ENCODE peak calls at places on chromosomes 3 and 15, in seven cellular contexts. B is H9, O is IMR-90, S is H1, Z is neuronal stem cell, D is mesenchymal stem cell, G is mesendoderm. W is an unnamed sample.

GRCh38 chr15:91864669-91865068 is 11.2 kb downstream of the SLCO3A1 start:
- DNase-seq in S (no peak), Z (no peak), O (no peak), D (no peak), B (no peak), G (no peak), W (no peak)

GRCh38 chr15:86776120-86776519 is 696.4 kb downstream of the AGBL1 start:
- DNase-seq in S (no peak), B (no peak), Z (no peak), G (no peak), D (no peak), O (no peak), W (no peak)

GRCh38 chr3:191783039-191783438 is 322.1 kb downstream of the PYDC2 start:
- DNase-seq in S (no peak), Z (no peak), B (no peak), G (no peak), O (no peak), D (no peak), W (no peak)

GRCh38 chr3:25472153-25472552 is 44.1 kb downstream of the RARB start:
- DNase-seq in O (no peak), B (no peak), G (no peak), Z (no peak), D (no peak), S (no peak), W (no peak)

GRCh38 chr3:12190221-12190807 is 31.6 kb upstream of the TIMP4 start:
- DNase-seq in B (no peak), O (no peak), G (no peak), Z (no peak), D (no peak), S (no peak), W (no peak)

GRCh38 chr3:79383402-79384012 is 384.3 kb downstream of the ROBO1 start:
- DNase-seq in S (no peak), Z (no peak), D (peak; percentile 46), G (no peak), B (no peak), O (peak; percentile 39), W (no peak)

GRCh38 chr3:168186293-168186983 is 90.7 kb upstream of the GOLIM4 start:
- DNase-seq in B (no peak), D (no peak), O (peak; percentile 16), S (no peak), Z (no peak), G (no peak), W (no peak)

GRCh38 chr3:168071971-168072645 is 23.6 kb downstream of the GOLIM4 start:
- DNase-seq in Z (no peak), B (no peak), O (no peak), D (no peak), G (no peak), S (no peak), W (no peak)

GRCh38 chr3:193730976-193731375 is 138.0 kb downstream of the OPA1 start:
- DNase-seq in O (no peak), D (no peak), B (no peak), G (no peak), S (no peak), Z (no peak), W (no peak)

GRCh38 chr3:143344516-143345165 is 225.1 kb downstream of the CHST2 start:
- DNase-seq in D (no peak), G (no peak), S (no peak), B (no peak), Z (no peak), O (no peak), W (no peak)

GRCh38 chr3:124837730-124838186 is 49.4 kb downstream of the ITGB5 start:
- DNase-seq in S (no peak), O (peak; percentile 87), B (no peak), D (peak; percentile 97), Z (no peak), G (peak; percentile 60), W (peak; percentile 73)

GRCh38 chr3:123640311-123641083 is 55.6 kb upstream of the HACD2 start:
- DNase-seq in B (no peak), O (no peak), G (no peak), Z (no peak), D (peak; percentile 57), S (no peak), W (no peak)

GRCh38 chr15:76183906-76184639 is 124.3 kb downstream of the TMEM266 start:
- DNase-seq in D (no peak), Z (peak; percentile 21), G (no peak), S (no peak), O (no peak), B (no peak), W (peak; percentile 72)

GRCh38 chr3:88059380-88060160 is 515 bp downstream of the ZNF654 start:
- DNase-seq in D (peak; percentile 25), G (peak; percentile 54), B (no peak), S (no peak), Z (peak; percentile 3), O (no peak), W (peak; percentile 30)

GRCh38 chr3:148023994-148024393 is 614.8 kb downstream of the ZIC1 start:
- DNase-seq in D (peak; percentile 80), O (peak; percentile 86), B (no peak), G (no peak), Z (no peak), S (no peak), W (no peak)

GRCh38 chr3:123951522-123952447 is 9.2 kb downstream of the CCDC14 start:
- DNase-seq in O (peak; percentile 33), S (no peak), D (no peak), B (no peak), G (no peak), Z (no peak), W (no peak)

GRCh38 chr15:38068600-38068999 is 134.2 kb downstream of the TMCO5A start:
- DNase-seq in Z (no peak), S (no peak), B (no peak), O (no peak), G (no peak), D (peak; percentile 33), W (no peak)

GRCh38 chr15:29904731-29905417 is 82.6 kb upstream of the TJP1 start:
- DNase-seq in G (peak; percentile 10), B (no peak), O (peak; percentile 25), Z (no peak), S (no peak), D (no peak), W (no peak)

GRCh38 chr15:67784057-67784781 is 41.1 kb upstream of the SKOR1 start:
- DNase-seq in D (no peak), Z (no peak), B (no peak), S (no peak), G (peak; percentile 36), O (no peak), W (no peak)

GRCh38 chr3:65508743-65509422 is 529.8 kb downstream of the MAGI1 start:
- DNase-seq in G (peak; percentile 41), B (no peak), O (no peak), D (no peak), S (no peak), Z (no peak), W (no peak)

GRCh38 chr3:31952205-31952604 is 28.9 kb downstream of the OSBPL10 start:
- DNase-seq in Z (no peak), D (no peak), G (no peak), O (no peak), S (no peak), B (no peak), W (no peak)

GRCh38 chr3:23217872-23218554 is 14.9 kb downstream of the UBE2E2 start:
- DNase-seq in D (no peak), S (no peak), Z (no peak), G (no peak), O (peak; percentile 72), B (no peak), W (no peak)

GRCh38 chr15:81890496-81890895 is 155.3 kb downstream of the MEX3B start:
- DNase-seq in Z (no peak), B (no peak), G (no peak), O (no peak), S (no peak), D (no peak), W (no peak)

GRCh38 chr3:31575448-31575847 is 42.7 kb downstream of the STT3B start:
- DNase-seq in O (no peak), Z (no peak), G (no peak), B (no peak), S (no peak), D (no peak), W (no peak)

GRCh38 chr3:53581671-53582070 is 87.3 kb downstream of the CACNA1D start:
- DNase-seq in B (no peak), G (no peak), O (peak; percentile 1), S (no peak), Z (no peak), D (no peak), W (no peak)

DNA sequence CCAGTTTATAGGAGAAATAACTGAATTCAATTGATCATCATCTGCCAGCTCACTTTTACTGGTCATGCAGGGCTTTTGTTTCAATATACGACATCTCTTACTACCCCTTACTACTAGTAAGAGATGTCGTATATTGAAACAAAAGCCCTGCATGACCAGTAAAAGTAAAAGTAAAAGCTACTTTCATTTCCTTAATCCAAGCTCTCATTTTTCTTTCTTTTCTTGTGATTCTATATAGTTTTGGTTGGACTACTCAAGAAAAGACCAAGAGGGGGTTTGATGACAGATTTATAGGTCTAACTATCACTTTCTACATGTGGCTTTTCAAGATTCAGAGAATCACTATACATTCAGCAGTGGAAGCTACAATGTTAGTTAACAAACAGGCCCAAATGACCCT is 1237.3 kb downstream of the ROBO2 start:
- DNase-seq in G (no peak), D (no peak), S (no peak), B (no peak), O (no peak), Z (no peak), W (no peak)
- H3K18ac ChIP-seq in G (no peak overlapping the region), D (no peak overlapping the region), S (no peak overlapping the region), B (no peak overlapping the region), O (no peak overlapping the region), Z (no peak overlapping the region), W (no peak overlapping the region)

GRCh38 chr15:54707805-54708752 is 488.7 kb downstream of the RSL24D1 start:
- DNase-seq in D (no peak), S (no peak), B (peak; percentile 25), Z (no peak), O (no peak), G (no peak), W (no peak)
- H3K18ac ChIP-seq in D (no peak overlapping the region), S (no peak overlapping the region), B (no peak overlapping the region), Z (peak overlapping the region; percentile 57), O (no peak overlapping the region), G (no peak overlapping the region), W (no peak overlapping the region)

GRCh38 chr3:157067114-157067513 is 92.8 kb downstream of the CCNL1 start:
- DNase-seq in S (no peak), Z (no peak), B (no peak), D (no peak), G (no peak), O (no peak), W (no peak)
- H3K18ac ChIP-seq in S (no peak overlapping the region), Z (no peak overlapping the region), B (no peak overlapping the region), D (no peak overlapping the region), G (no peak overlapping the region), O (peak overlapping the region; percentile 4), W (no peak overlapping the region)

GRCh38 chr3:185120126-185120525 is 32.7 kb downstream of the C3orf70 start:
- DNase-seq in G (no peak), O (no peak), S (no peak), Z (no peak), D (no peak), B (no peak), W (peak; percentile 3)
- H3K18ac ChIP-seq in G (no peak overlapping the region), O (no peak overlapping the region), S (no peak overlapping the region), Z (no peak overlapping the region), D (no peak overlapping the region), B (no peak overlapping the region), W (no peak overlapping the region)

W was measured in trophoblast cell.